ENCODE peak calls at places on chromosome 12, in six cellular contexts. C, I, V, M, S and G are unnamed samples.

GRCh38 chr12:104718581-104718980 is 239.5 kb downstream of the SLC41A2 start:
- DNase-seq in V (no peak), M (no peak), C (no peak), S (no peak), I (no peak), G (no peak)

GRCh38 chr12:23001487-23001886 is 376.5 kb downstream of the ETNK1 start:
- DNase-seq in S (no peak), M (no peak), C (no peak), I (no peak), V (no peak), G (no peak)

GRCh38 chr12:109910969-109911348 is 10.9 kb downstream of the TCHP start:
- DNase-seq in S (no peak), V (no peak), M (peak; percentile 83), C (no peak), I (no peak), G (no peak)

GRCh38 chr12:2691001-2691339 is 103.8 kb upstream of the FKBP4 start:
- DNase-seq in I (no peak), S (no peak), C (no peak), V (no peak), M (peak; percentile 14), G (no peak)

GRCh38 chr12:3311027-3311402 is 180.0 kb upstream of the PRMT8 start:
- DNase-seq in C (no peak), V (no peak), S (no peak), M (no peak), I (no peak), G (no peak)

GRCh38 chr12:96197503-96198272 is 3.5 kb downstream of the ELK3 start:
- DNase-seq in C (peak; percentile 89), S (no peak), V (peak; percentile 74), M (peak; percentile 86), I (peak; percentile 90), G (peak; percentile 91)

GRCh38 chr12:93060666-93061413 is 131.7 kb upstream of the EEA1 start:
- DNase-seq in S (no peak), V (peak; percentile 34), I (no peak), C (no peak), M (no peak), G (no peak)

GRCh38 chr12:5716221-5716620 is 228.8 kb downstream of the ANO2 start:
- DNase-seq in I (no peak), C (peak; percentile 52), V (no peak), S (no peak), M (no peak), G (peak; percentile 18)

GRCh38 chr12:98780261-98780660 is 135.2 kb downstream of the APAF1 start:
- DNase-seq in V (no peak), S (no peak), C (no peak), M (no peak), I (no peak), G (no peak)

GRCh38 chr12:92506891-92507290 is 195.9 kb upstream of the PLEKHG7 start:
- DNase-seq in I (no peak), M (no peak), S (no peak), C (no peak), V (no peak), G (no peak)

GRCh38 chr12:120836119-120836684 is 68.0 kb downstream of the SPPL3 start:
- DNase-seq in M (no peak), C (no peak), S (no peak), V (no peak), I (no peak), G (no peak)

GRCh38 chr12:64252708-64253107 is 30.6 kb upstream of the KICS2 start:
- DNase-seq in V (peak; percentile 13), S (no peak), C (no peak), M (no peak), I (no peak), G (no peak)

GRCh38 chr12:4562034-4562657 is at the start of gene DYRK4:
- DNase-seq in M (no peak), I (no peak), S (no peak), V (peak; percentile 43), C (peak; percentile 28), G (no peak)

GRCh38 chr12:4044736-4045432 is 171.7 kb upstream of the PARP11 start:
- DNase-seq in C (no peak), I (no peak), V (no peak), S (no peak), M (no peak), G (no peak)

GRCh38 chr12:49797452-49797782 is 30.8 kb downstream of the NCKAP5L start:
- DNase-seq in S (no peak), I (no peak), M (no peak), V (no peak), C (no peak), G (no peak)

GRCh38 chr12:30197392-30198047 is 413.8 kb upstream of the TMTC1 start:
- DNase-seq in C (no peak), V (peak; percentile 2), S (no peak), I (no peak), M (no peak), G (no peak)

GRCh38 chr12:11856971-11857370 is 207.5 kb downstream of the ETV6 start:
- DNase-seq in V (no peak), C (no peak), I (no peak), S (no peak), M (no peak), G (no peak)

GRCh38 chr12:3129301-3130052 is 52.3 kb downstream of the TSPAN9 start:
- DNase-seq in V (no peak), I (no peak), C (no peak), M (no peak), S (no peak), G (no peak)

GRCh38 chr12:65871865-65872645 is 47.8 kb downstream of the HMGA2 start:
- DNase-seq in S (no peak), V (no peak), C (no peak), M (no peak), I (no peak), G (no peak)

GRCh38 chr12:3987571-3987970 is 114.4 kb upstream of the PARP11 start:
- DNase-seq in M (no peak), I (no peak), S (no peak), V (no peak), C (no peak), G (no peak)

GRCh38 chr12:49233842-49234526 is 30.9 kb upstream of the TUBA1C start:
- DNase-seq in V (no peak), I (no peak), C (no peak), S (peak; percentile 55), M (no peak), G (no peak)

GRCh38 chr12:127810026-127810425 is 456.9 kb upstream of the TMEM132C start:
- DNase-seq in M (no peak), C (peak; percentile 79), V (no peak), I (peak; percentile 98), S (no peak), G (no peak)

GRCh38 chr12:5694759-5695409 is 250.2 kb downstream of the ANO2 start:
- DNase-seq in V (no peak), C (no peak), M (no peak), S (no peak), I (no peak), G (no peak)

GRCh38 chr12:4069046-4070010 is 196.1 kb upstream of the PARP11 start:
- DNase-seq in C (no peak), M (no peak), I (no peak), S (no peak), V (no peak), G (no peak)

GRCh38 chr12:76706761-76707160 is 57.2 kb upstream of the ZDHHC17 start:
- DNase-seq in S (no peak), C (no peak), V (no peak), M (no peak), I (no peak), G (no peak)

GRCh38 chr12:118763239-118763638 is 218.1 kb upstream of the SRRM4 start:
- DNase-seq in C (no peak), M (no peak), I (no peak), V (no peak), S (no peak), G (no peak)

GRCh38 chr12:118760623-118761022 is 220.7 kb upstream of the SRRM4 start:
- DNase-seq in V (no peak), M (no peak), S (no peak), C (no peak), I (no peak), G (no peak)
- H3K4me3 ChIP-seq in V (no peak overlapping the region), M (no peak overlapping the region), S (no peak overlapping the region), C (no peak overlapping the region), I (no peak overlapping the region), G (no peak overlapping the region)

GRCh38 chr12:52245962-52246577 is 13.0 kb downstream of the KRT7 start:
- DNase-seq in M (peak; percentile 65), V (no peak), S (no peak), C (no peak), I (no peak), G (no peak)

GRCh38 chr12:52243774-52244614 is 11.0 kb downstream of the KRT7 start:
- DNase-seq in C (peak; percentile 88), M (peak; percentile 92), I (peak; percentile 54), V (peak; percentile 65), S (peak; percentile 37), G (peak; percentile 84)

GRCh38 chr12:52245259-52245961 is 12.4 kb downstream of the KRT7 start:
- DNase-seq in M (peak; percentile 77), I (no peak), S (no peak), V (no peak), C (no peak), G (no peak)

GRCh38 chr12:52243264-52243773 is 10.3 kb downstream of the KRT7 start:
- DNase-seq in I (no peak), C (no peak), V (no peak), S (no peak), M (peak; percentile 61), G (peak; percentile 75)

DNA sequence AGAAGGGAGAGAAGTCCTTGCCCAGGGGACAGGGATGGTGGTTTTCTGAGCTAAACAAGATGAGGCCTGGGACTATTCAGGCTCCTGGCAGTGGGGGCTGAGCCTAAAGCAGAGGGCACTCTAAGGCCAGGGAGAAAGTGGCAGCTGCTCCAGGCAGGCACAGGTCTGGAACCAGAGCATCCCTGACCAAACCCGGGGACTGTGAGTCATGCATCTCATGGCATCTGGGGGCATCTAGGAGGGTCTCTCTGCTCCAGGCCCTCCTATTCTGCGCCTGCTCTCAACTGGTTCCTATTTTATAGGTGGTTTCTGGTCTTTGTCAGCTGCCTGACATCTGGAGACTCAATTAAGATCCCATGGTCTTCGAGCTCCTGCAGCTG is 11.6 kb downstream of the KRT7 start:
- DNase-seq in V (no peak), I (no peak), C (no peak), S (no peak), M (peak; percentile 62), G (no peak)
- H3K4me3 ChIP-seq in V (no peak overlapping the region), I (no peak overlapping the region), C (no peak overlapping the region), S (no peak overlapping the region), M (peak overlapping the region; percentile 24), G (peak overlapping the region; percentile 1)

GRCh38 chr12:47078086-47078395 is 1.4 kb upstream of the PCED1B start:
- DNase-seq in I (no peak), V (no peak), S (no peak), C (no peak), M (no peak), G (no peak)
- H3K4me3 ChIP-seq in I (peak overlapping the region; percentile 85), V (peak overlapping the region; percentile 80), S (no peak overlapping the region), C (peak overlapping the region; percentile 68), M (peak overlapping the region; percentile 74), G (peak overlapping the region; percentile 68)

DNA sequence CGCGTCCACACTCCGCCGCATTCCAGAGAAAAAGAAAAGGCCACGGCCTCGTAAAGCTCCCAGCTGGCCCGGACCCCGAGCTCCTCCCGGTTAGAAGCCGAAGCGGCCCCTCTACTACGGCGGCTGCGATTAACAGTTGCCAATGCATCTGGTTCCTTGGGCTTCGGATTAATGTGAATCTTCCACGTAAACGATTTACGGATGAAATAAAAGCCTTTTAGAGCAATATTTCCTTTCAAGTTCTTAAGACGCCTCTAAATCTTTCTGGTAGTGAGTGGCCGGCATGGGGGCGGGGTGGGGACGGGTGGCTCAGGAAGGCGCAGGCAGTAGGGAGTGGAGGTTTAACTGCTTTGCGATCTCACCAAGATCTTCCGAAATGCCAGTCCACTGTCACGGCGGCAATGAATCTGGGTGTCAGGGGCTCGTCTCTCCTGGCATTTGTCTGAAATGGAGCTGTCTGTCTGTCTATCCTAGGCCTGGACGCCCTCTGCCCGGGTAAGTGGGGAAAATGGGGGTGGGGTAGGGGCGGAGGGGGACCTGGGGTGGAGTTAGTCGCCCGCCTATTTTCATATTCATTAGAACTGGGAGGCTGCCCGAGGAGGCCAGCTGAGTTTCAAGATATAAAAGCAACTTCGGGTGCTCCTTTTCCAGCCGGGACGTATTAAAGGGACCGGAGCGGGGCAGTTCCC is 427 bp upstream of the ALX1 start:
- DNase-seq in V (no peak), S (no peak), I (no peak), M (no peak), C (no peak), G (no peak)
- H3K4me3 ChIP-seq in V (peak overlapping the region; percentile 51), S (peak overlapping the region; percentile 58), I (peak overlapping the region; percentile 59), M (peak overlapping the region; percentile 61), C (peak overlapping the region; percentile 50), G (peak overlapping the region; percentile 43)